ENCODE peak calls at places on chromosomes 3 and 15, in five cellular contexts. One of them, this sample, is unnamed.

GRCh38 chr15:79967331-79968182 is 3.4 kb downstream of the BCL2A1 start:
- DNase-seq in choroid plexus epithelial cell: no peak
- DNase-seq in MM.1S: no peak
- DNase-seq in right atrium auricular region: no peak
- DNase-seq in mucosa of descending colon: no peak
- DNase-seq in this sample: no peak

GRCh38 chr15:96322401-96323249 is 7.9 kb upstream of the NR2F2 start:
- DNase-seq in choroid plexus epithelial cell: peak
- DNase-seq in MM.1S: no peak
- DNase-seq in right atrium auricular region: no peak
- DNase-seq in mucosa of descending colon: no peak
- DNase-seq in this sample: no peak

GRCh38 chr3:157405457-157405856 is 31.2 kb upstream of the PTX3 start:
- DNase-seq in choroid plexus epithelial cell: peak
- DNase-seq in MM.1S: no peak
- DNase-seq in right atrium auricular region: no peak
- DNase-seq in mucosa of descending colon: no peak
- DNase-seq in this sample: no peak

GRCh38 chr15:54150255-54150654 is 172.0 kb downstream of the UNC13C start:
- DNase-seq in choroid plexus epithelial cell: peak
- DNase-seq in MM.1S: peak
- DNase-seq in right atrium auricular region: no peak
- DNase-seq in mucosa of descending colon: no peak
- DNase-seq in this sample: no peak

GRCh38 chr3:153855772-153856171 is 265.4 kb upstream of the ARHGEF26 start:
- DNase-seq in choroid plexus epithelial cell: no peak
- DNase-seq in MM.1S: no peak
- DNase-seq in right atrium auricular region: no peak
- DNase-seq in mucosa of descending colon: no peak
- DNase-seq in this sample: no peak

GRCh38 chr15:66901336-66902100 is 163.9 kb upstream of the SMAD3 start:
- DNase-seq in choroid plexus epithelial cell: peak
- DNase-seq in MM.1S: no peak
- DNase-seq in right atrium auricular region: no peak
- DNase-seq in mucosa of descending colon: no peak
- DNase-seq in this sample: no peak

GRCh38 chr3:150754896-150755295 is 8.1 kb downstream of the SIAH2 start:
- DNase-seq in choroid plexus epithelial cell: no peak
- DNase-seq in MM.1S: no peak
- DNase-seq in right atrium auricular region: no peak
- DNase-seq in mucosa of descending colon: no peak
- DNase-seq in this sample: no peak

GRCh38 chr3:132726341-132726823 is 4.2 kb upstream of the NPHP3 start:
- DNase-seq in choroid plexus epithelial cell: peak
- DNase-seq in MM.1S: peak
- DNase-seq in right atrium auricular region: no peak
- DNase-seq in mucosa of descending colon: no peak
- DNase-seq in this sample: peak

GRCh38 chr3:40042752-40043443 is 233.5 kb downstream of the MYRIP start:
- DNase-seq in choroid plexus epithelial cell: no peak
- DNase-seq in MM.1S: no peak
- DNase-seq in right atrium auricular region: no peak
- DNase-seq in mucosa of descending colon: no peak
- DNase-seq in this sample: no peak

GRCh38 chr3:157093096-157093495 is 66.9 kb downstream of the CCNL1 start:
- DNase-seq in choroid plexus epithelial cell: no peak
- DNase-seq in MM.1S: peak
- DNase-seq in right atrium auricular region: no peak
- DNase-seq in mucosa of descending colon: no peak
- DNase-seq in this sample: no peak

GRCh38 chr3:54900954-54901591 is 26.8 kb downstream of the LRTM1 start:
- DNase-seq in choroid plexus epithelial cell: peak
- DNase-seq in MM.1S: no peak
- DNase-seq in right atrium auricular region: no peak
- DNase-seq in mucosa of descending colon: no peak
- DNase-seq in this sample: no peak

GRCh38 chr15:80052597-80053304 is 6.7 kb upstream of the ZFAND6 start:
- DNase-seq in choroid plexus epithelial cell: no peak
- DNase-seq in MM.1S: peak
- DNase-seq in right atrium auricular region: no peak
- DNase-seq in mucosa of descending colon: no peak
- DNase-seq in this sample: no peak

GRCh38 chr3:123371859-123372767 is 76.8 kb downstream of the ADCY5 start:
- DNase-seq in choroid plexus epithelial cell: no peak
- DNase-seq in MM.1S: no peak
- DNase-seq in right atrium auricular region: no peak
- DNase-seq in mucosa of descending colon: no peak
- DNase-seq in this sample: no peak

GRCh38 chr3:13012228-13012691 is 61.0 kb downstream of the IQSEC1 start:
- DNase-seq in choroid plexus epithelial cell: no peak
- DNase-seq in MM.1S: peak
- DNase-seq in right atrium auricular region: peak
- DNase-seq in mucosa of descending colon: peak
- DNase-seq in this sample: no peak

GRCh38 chr3:142857056-142857455 is 31.8 kb downstream of the PCOLCE2 start:
- DNase-seq in choroid plexus epithelial cell: peak
- DNase-seq in MM.1S: no peak
- DNase-seq in right atrium auricular region: no peak
- DNase-seq in mucosa of descending colon: peak
- DNase-seq in this sample: no peak

GRCh38 chr15:85706779-85707518 is 87.8 kb downstream of the KLHL25 start:
- DNase-seq in choroid plexus epithelial cell: peak
- DNase-seq in MM.1S: peak
- DNase-seq in right atrium auricular region: peak
- DNase-seq in mucosa of descending colon: no peak
- DNase-seq in this sample: peak

GRCh38 chr3:100993309-100993708 is at the start of gene ABI3BP:
- DNase-seq in choroid plexus epithelial cell: peak
- DNase-seq in MM.1S: no peak
- DNase-seq in right atrium auricular region: peak
- DNase-seq in mucosa of descending colon: peak
- DNase-seq in this sample: no peak

GRCh38 chr3:32733631-32734229 is 48.7 kb downstream of the CNOT10 start:
- DNase-seq in choroid plexus epithelial cell: peak
- DNase-seq in MM.1S: peak
- DNase-seq in right atrium auricular region: no peak
- DNase-seq in mucosa of descending colon: no peak
- DNase-seq in this sample: peak

GRCh38 chr15:99619712-99620111 is 53.9 kb downstream of the MEF2A start:
- DNase-seq in choroid plexus epithelial cell: peak
- DNase-seq in MM.1S: no peak
- DNase-seq in right atrium auricular region: no peak
- DNase-seq in mucosa of descending colon: no peak
- DNase-seq in this sample: no peak

GRCh38 chr3:71586810-71587242 is 3.3 kb upstream of the FOXP1 start:
- DNase-seq in choroid plexus epithelial cell: no peak
- DNase-seq in MM.1S: peak
- DNase-seq in right atrium auricular region: no peak
- DNase-seq in mucosa of descending colon: no peak
- DNase-seq in this sample: no peak

GRCh38 chr3:3015472-3016089 is 94.6 kb downstream of the IL5RA start:
- DNase-seq in choroid plexus epithelial cell: peak
- DNase-seq in MM.1S: peak
- DNase-seq in right atrium auricular region: no peak
- DNase-seq in mucosa of descending colon: no peak
- DNase-seq in this sample: peak

GRCh38 chr3:48400824-48401433 is 28.9 kb downstream of the FBXW12 start:
- DNase-seq in choroid plexus epithelial cell: peak
- DNase-seq in MM.1S: peak
- DNase-seq in right atrium auricular region: peak
- DNase-seq in mucosa of descending colon: no peak
- DNase-seq in this sample: peak

GRCh38 chr3:141331370-141332318 is 36.7 kb upstream of the ZBTB38 start:
- DNase-seq in choroid plexus epithelial cell: peak
- DNase-seq in MM.1S: no peak
- DNase-seq in right atrium auricular region: peak
- DNase-seq in mucosa of descending colon: peak
- DNase-seq in this sample: no peak

GRCh38 chr3:120284702-120285507 is at the start of gene GPR156:
- DNase-seq in choroid plexus epithelial cell: peak
- DNase-seq in MM.1S: no peak
- DNase-seq in right atrium auricular region: no peak
- DNase-seq in mucosa of descending colon: no peak
- DNase-seq in this sample: no peak

GRCh38 chr3:72606005-72606800 is 242.0 kb downstream of the SHQ1 start:
- DNase-seq in choroid plexus epithelial cell: no peak
- DNase-seq in MM.1S: no peak
- DNase-seq in right atrium auricular region: no peak
- DNase-seq in mucosa of descending colon: no peak
- DNase-seq in this sample: no peak

GRCh38 chr15:83927704-83928391 is 273.9 kb downstream of the ADAMTSL3 start:
- DNase-seq in choroid plexus epithelial cell: no peak
- DNase-seq in MM.1S: no peak
- DNase-seq in right atrium auricular region: no peak
- DNase-seq in mucosa of descending colon: no peak
- DNase-seq in this sample: no peak

GRCh38 chr15:59256538-59256937 is 49.9 kb downstream of the LDHAL6B start:
- DNase-seq in choroid plexus epithelial cell: no peak
- DNase-seq in MM.1S: no peak
- DNase-seq in right atrium auricular region: no peak
- DNase-seq in mucosa of descending colon: no peak
- DNase-seq in this sample: no peak

GRCh38 chr3:64595253-64595694 is 92.5 kb downstream of the ADAMTS9 start:
- DNase-seq in choroid plexus epithelial cell: peak
- DNase-seq in MM.1S: no peak
- DNase-seq in right atrium auricular region: peak
- DNase-seq in mucosa of descending colon: no peak
- DNase-seq in this sample: no peak

GRCh38 chr15:50883903-50884302 is 24.6 kb upstream of the AP4E1 start:
- DNase-seq in choroid plexus epithelial cell: peak
- DNase-seq in MM.1S: peak
- DNase-seq in right atrium auricular region: no peak
- DNase-seq in mucosa of descending colon: no peak
- DNase-seq in this sample: peak
- H3K4me3 ChIP-seq in choroid plexus epithelial cell: no peak
- H3K4me3 ChIP-seq in MM.1S: no peak
- H3K4me3 ChIP-seq in right atrium auricular region: no peak
- H3K4me3 ChIP-seq in mucosa of descending colon: no peak
- H3K4me3 ChIP-seq in this sample: no peak

GRCh38 chr3:108132727-108133373 is 42.0 kb upstream of the CD47 start:
- DNase-seq in choroid plexus epithelial cell: peak
- DNase-seq in MM.1S: no peak
- DNase-seq in right atrium auricular region: no peak
- DNase-seq in mucosa of descending colon: no peak
- DNase-seq in this sample: no peak
- H3K4me3 ChIP-seq in choroid plexus epithelial cell: peak
- H3K4me3 ChIP-seq in MM.1S: no peak
- H3K4me3 ChIP-seq in right atrium auricular region: no peak
- H3K4me3 ChIP-seq in mucosa of descending colon: no peak
- H3K4me3 ChIP-seq in this sample: no peak

GRCh38 chr15:37099321-37100108 is 834 bp downstream of the MEIS2 start:
- DNase-seq in choroid plexus epithelial cell: peak
- DNase-seq in MM.1S: peak
- DNase-seq in right atrium auricular region: no peak
- DNase-seq in mucosa of descending colon: no peak
- DNase-seq in this sample: peak

GRCh38 chr15:37095993-37096877 is 4.1 kb downstream of the MEIS2 start:
- DNase-seq in choroid plexus epithelial cell: no peak
- DNase-seq in MM.1S: no peak
- DNase-seq in right atrium auricular region: no peak
- DNase-seq in mucosa of descending colon: no peak
- DNase-seq in this sample: no peak

GRCh38 chr15:37096878-37097568 is 3.3 kb downstream of the MEIS2 start:
- DNase-seq in choroid plexus epithelial cell: peak
- DNase-seq in MM.1S: no peak
- DNase-seq in right atrium auricular region: no peak
- DNase-seq in mucosa of descending colon: no peak
- DNase-seq in this sample: no peak

GRCh38 chr15:37100109-37100873 is at the start of gene MEIS2:
- DNase-seq in choroid plexus epithelial cell: peak
- DNase-seq in MM.1S: peak
- DNase-seq in right atrium auricular region: peak
- DNase-seq in mucosa of descending colon: peak
- DNase-seq in this sample: peak

DNA sequence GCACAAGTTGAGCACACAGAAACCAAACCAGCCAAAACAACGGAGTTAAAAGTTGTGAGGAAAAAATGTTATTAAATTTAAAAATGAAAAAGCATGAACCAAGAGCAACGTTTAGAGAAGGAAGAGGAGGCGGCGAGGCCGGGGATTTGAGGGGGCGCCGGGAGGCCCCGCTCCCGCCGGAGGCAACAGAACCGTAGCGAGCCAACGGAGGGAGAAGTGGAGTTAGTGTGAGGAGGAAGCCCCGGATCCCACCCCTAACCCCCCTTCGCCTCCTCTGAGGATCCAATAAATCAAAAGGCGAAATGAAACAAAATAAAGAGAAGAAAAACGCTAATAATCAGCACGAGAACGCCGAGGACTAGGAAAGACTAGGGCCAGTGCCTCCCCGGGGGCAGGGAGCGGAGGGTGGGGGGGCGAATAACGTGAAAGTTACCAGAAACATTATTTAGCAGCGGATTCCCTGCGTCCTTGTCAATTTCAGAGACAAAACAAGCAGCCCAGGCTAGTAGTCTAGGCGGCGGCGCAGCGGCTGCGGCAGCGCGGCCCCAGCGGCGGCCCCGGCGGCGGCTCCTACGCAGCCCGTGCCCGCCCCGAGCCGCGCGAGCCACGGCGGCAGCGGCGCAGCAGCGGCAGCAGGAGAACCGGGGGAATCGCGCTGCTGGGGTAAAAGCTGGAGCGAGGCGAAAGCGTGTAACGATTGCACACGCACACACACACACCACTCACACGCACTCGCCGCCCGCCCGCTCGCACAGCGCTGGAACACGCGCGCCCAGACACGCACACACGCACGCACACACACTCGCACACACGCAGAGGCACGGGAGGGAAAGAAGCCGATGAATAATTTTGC is 1.7 kb downstream of the MEIS2 start:
- DNase-seq in choroid plexus epithelial cell: peak
- DNase-seq in MM.1S: peak
- DNase-seq in right atrium auricular region: no peak
- DNase-seq in mucosa of descending colon: no peak
- DNase-seq in this sample: peak
- H3K4me3 ChIP-seq in choroid plexus epithelial cell: peak
- H3K4me3 ChIP-seq in MM.1S: peak
- H3K4me3 ChIP-seq in right atrium auricular region: peak
- H3K4me3 ChIP-seq in mucosa of descending colon: no peak
- H3K4me3 ChIP-seq in this sample: peak

GRCh38 chr3:184715943-184716651 is 4.2 kb upstream of the MAGEF1 start:
- DNase-seq in choroid plexus epithelial cell: peak
- DNase-seq in MM.1S: no peak
- DNase-seq in right atrium auricular region: peak
- DNase-seq in mucosa of descending colon: no peak
- DNase-seq in this sample: no peak
- H3K4me3 ChIP-seq in choroid plexus epithelial cell: no peak
- H3K4me3 ChIP-seq in MM.1S: no peak
- H3K4me3 ChIP-seq in right atrium auricular region: no peak
- H3K4me3 ChIP-seq in mucosa of descending colon: no peak
- H3K4me3 ChIP-seq in this sample: no peak

This sample was measured in Jurkat, Clone E6-1.